ENCODE peak calls at places on chromosomes 1 and 21, in five cellular contexts. Y is tibial artery, F is brain microvascular endothelial cell, Z is transverse colon, A is stomach. M is an unnamed sample. For H3K36me3, the result is how much of the 10 kb centered on the place peaks cover.

GRCh38 chr1:178262101-178262500 is 168.2 kb downstream of the RASAL2 start:
- DNase-seq in Y (no peak), F (peak), Z (no peak), A (no peak), M (no peak)

GRCh38 chr1:111139234-111139955 is 498 bp downstream of the DRAM2 start:
- DNase-seq in Y (no peak), F (peak), Z (peak), A (peak), M (no peak)

GRCh38 chr1:12359734-12360133 is 129.9 kb downstream of the VPS13D start:
- DNase-seq in Y (no peak), F (no peak), Z (no peak), A (no peak), M (no peak)

GRCh38 chr1:1250828-1251284 is 4.3 kb upstream of the C1QTNF12 start:
- DNase-seq in Y (no peak), F (no peak), Z (no peak), A (no peak), M (peak)

GRCh38 chr1:183472488-183473285 is at the start of gene SMG7:
- DNase-seq in Y (peak), F (no peak), Z (peak), A (peak), M (peak)

GRCh38 chr1:224852901-224853568 is 76.4 kb upstream of the DNAH14 start:
- DNase-seq in Y (no peak), F (peak), Z (no peak), A (no peak), M (no peak)

GRCh38 chr21:32569261-32570230 is 15.8 kb downstream of the TCP10L start:
- DNase-seq in Y (peak), F (peak), Z (peak), A (peak), M (peak)

GRCh38 chr1:67803380-67804279 is 29.6 kb downstream of the GNG12 start:
- DNase-seq in Y (no peak), F (no peak), Z (no peak), A (no peak), M (no peak)

GRCh38 chr1:232635778-232636356 is 5.9 kb upstream of the SIPA1L2 start:
- DNase-seq in Y (no peak), F (no peak), Z (no peak), A (no peak), M (no peak)

GRCh38 chr1:112083487-112083886 is 94.0 kb upstream of the KCND3 start:
- DNase-seq in Y (no peak), F (peak), Z (no peak), A (no peak), M (no peak)

GRCh38 chr1:54556110-54556509 is 8.1 kb downstream of the ACOT11 start:
- DNase-seq in Y (no peak), F (no peak), Z (no peak), A (no peak), M (no peak)

GRCh38 chr21:29238967-29239289 is 59.8 kb upstream of the BACH1 start:
- DNase-seq in Y (no peak), F (peak), Z (no peak), A (no peak), M (no peak)

GRCh38 chr1:91916046-91916445 is 30.1 kb upstream of the TGFBR3 start:
- DNase-seq in Y (no peak), F (no peak), Z (no peak), A (no peak), M (no peak)

GRCh38 chr21:46057111-46057709 is 40.7 kb upstream of the COL6A2 start:
- DNase-seq in Y (no peak), F (no peak), Z (no peak), A (no peak), M (no peak)

GRCh38 chr1:44811714-44812151 is 3.4 kb downstream of the BTBD19 start:
- DNase-seq in Y (peak), F (peak), Z (no peak), A (no peak), M (peak)

GRCh38 chr1:54611621-54612020 is 11.7 kb downstream of the FAM151A start:
- DNase-seq in Y (no peak), F (no peak), Z (peak), A (no peak), M (no peak)

GRCh38 chr1:154697710-154698109 is 89.7 kb upstream of the ADAR start:
- DNase-seq in Y (no peak), F (no peak), Z (no peak), A (no peak), M (no peak)

GRCh38 chr1:31038360-31038759 is 27.2 kb downstream of the PUM1 start:
- DNase-seq in Y (no peak), F (peak), Z (no peak), A (no peak), M (no peak)

GRCh38 chr1:209589440-209589839 is 5.9 kb downstream of the CAMK1G start:
- DNase-seq in Y (no peak), F (no peak), Z (no peak), A (no peak), M (no peak)

GRCh38 chr1:160590488-160590887 is 11.2 kb upstream of the CD84 start:
- DNase-seq in Y (no peak), F (no peak), Z (no peak), A (no peak), M (no peak)

GRCh38 chr1:41848216-41848952 is 70.3 kb downstream of the HIVEP3 start:
- DNase-seq in Y (no peak), F (no peak), Z (no peak), A (no peak), M (no peak)

GRCh38 chr1:29966526-29967045 is 730.3 kb downstream of the PTPRU start:
- DNase-seq in Y (no peak), F (no peak), Z (no peak), A (peak), M (no peak)

GRCh38 chr1:200021537-200022238 is 5.8 kb upstream of the NR5A2 start:
- DNase-seq in Y (no peak), F (no peak), Z (no peak), A (no peak), M (no peak)

GRCh38 chr1:173648880-173649605 is 13.9 kb downstream of the TEX50 start:
- DNase-seq in Y (no peak), F (no peak), Z (no peak), A (no peak), M (no peak)

GRCh38 chr1:207958376-207959139 is 47.6 kb upstream of the CD34 start:
- DNase-seq in Y (no peak), F (no peak), Z (no peak), A (no peak), M (no peak)

GRCh38 chr1:240237305-240237721 is 145.6 kb downstream of the FMN2 start:
- DNase-seq in Y (no peak), F (peak), Z (no peak), A (no peak), M (peak)

GRCh38 chr1:2250721-2251281 is 22.7 kb downstream of the SKI start:
- DNase-seq in Y (no peak), F (no peak), Z (no peak), A (peak), M (no peak)

GRCh38 chr1:109650609-109651008 is 5.3 kb upstream of the GSTM4 start:
- DNase-seq in Y (no peak), F (no peak), Z (no peak), A (no peak), M (no peak)

GRCh38 chr1:193537266-193538003 is 351.0 kb upstream of the B3GALT2 start:
- DNase-seq in Y (no peak), F (no peak), Z (peak), A (no peak), M (no peak)

GRCh38 chr1:162381941-162382750 is 618 bp downstream of the C1orf226 start:
- DNase-seq in Y (peak), F (no peak), Z (peak), A (no peak), M (no peak)

GRCh38 chr1:220113136-220113695 is 19.3 kb downstream of the IARS2 start:
- DNase-seq in Y (no peak), F (peak), Z (no peak), A (no peak), M (peak)

GRCh38 chr1:218339267-218339831 is 5.8 kb upstream of the TGFB2 start:
- DNase-seq in Y (no peak), F (no peak), Z (no peak), A (no peak), M (no peak)

GRCh38 chr1:114154146-114154962 is 685 bp upstream of the SYT6 start:
- DNase-seq in Y (no peak), F (no peak), Z (no peak), A (no peak), M (peak)

GRCh38 chr1:42260376-42261078 is 74.5 kb downstream of the FOXJ3 start:
- DNase-seq in Y (no peak), F (no peak), Z (no peak), A (no peak), M (no peak)

GRCh38 chr1:53477626-53478025 is 18.4 kb downstream of the DMRTB1 start:
- DNase-seq in Y (peak), F (no peak), Z (no peak), A (no peak), M (no peak)

GRCh38 chr21:46100020-46100419 is 2.1 kb downstream of the COL6A2 start:
- DNase-seq in Y (peak), F (no peak), Z (no peak), A (peak), M (no peak)

GRCh38 chr1:153658400-153659174 is at the start of gene SNAPIN:
- DNase-seq in Y (peak), F (peak), Z (peak), A (peak), M (peak)
- TF ChIP-seq CTCF in Y (peak), F (peak), Z (no peak), A (peak), M (peak)

GRCh38 chr1:156626079-156626438 is 6.8 kb downstream of the HAPLN2 start:
- DNase-seq in Y (no peak), F (no peak), Z (no peak), A (no peak), M (no peak)
- H3K4me3 ChIP-seq in Y (peak), F (no peak), Z (no peak), A (no peak), M (no peak)

DNA sequence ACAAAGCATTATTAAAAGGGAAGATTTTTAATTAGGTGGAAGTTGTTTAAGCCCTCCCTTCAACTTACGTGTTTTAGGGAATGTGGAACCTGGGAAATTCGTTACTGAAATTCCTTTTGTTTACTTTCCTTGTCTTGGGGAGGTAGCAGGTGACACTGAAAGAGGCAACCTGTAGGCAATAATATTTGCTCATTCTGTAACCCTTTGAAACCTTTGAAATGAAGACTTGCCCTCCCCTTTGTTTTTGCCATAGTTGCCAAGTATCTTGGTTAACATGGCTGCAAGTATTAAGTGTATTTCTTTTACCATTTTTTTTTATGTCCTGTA is 1.7 kb downstream of the MRPS6 start:
- DNase-seq in Y (no peak), F (no peak), Z (no peak), A (no peak), M (no peak)
- H3K36me3 ChIP-seq in Y (under half), F (under half), Z (under half), A (under half), M (under half)

DNA sequence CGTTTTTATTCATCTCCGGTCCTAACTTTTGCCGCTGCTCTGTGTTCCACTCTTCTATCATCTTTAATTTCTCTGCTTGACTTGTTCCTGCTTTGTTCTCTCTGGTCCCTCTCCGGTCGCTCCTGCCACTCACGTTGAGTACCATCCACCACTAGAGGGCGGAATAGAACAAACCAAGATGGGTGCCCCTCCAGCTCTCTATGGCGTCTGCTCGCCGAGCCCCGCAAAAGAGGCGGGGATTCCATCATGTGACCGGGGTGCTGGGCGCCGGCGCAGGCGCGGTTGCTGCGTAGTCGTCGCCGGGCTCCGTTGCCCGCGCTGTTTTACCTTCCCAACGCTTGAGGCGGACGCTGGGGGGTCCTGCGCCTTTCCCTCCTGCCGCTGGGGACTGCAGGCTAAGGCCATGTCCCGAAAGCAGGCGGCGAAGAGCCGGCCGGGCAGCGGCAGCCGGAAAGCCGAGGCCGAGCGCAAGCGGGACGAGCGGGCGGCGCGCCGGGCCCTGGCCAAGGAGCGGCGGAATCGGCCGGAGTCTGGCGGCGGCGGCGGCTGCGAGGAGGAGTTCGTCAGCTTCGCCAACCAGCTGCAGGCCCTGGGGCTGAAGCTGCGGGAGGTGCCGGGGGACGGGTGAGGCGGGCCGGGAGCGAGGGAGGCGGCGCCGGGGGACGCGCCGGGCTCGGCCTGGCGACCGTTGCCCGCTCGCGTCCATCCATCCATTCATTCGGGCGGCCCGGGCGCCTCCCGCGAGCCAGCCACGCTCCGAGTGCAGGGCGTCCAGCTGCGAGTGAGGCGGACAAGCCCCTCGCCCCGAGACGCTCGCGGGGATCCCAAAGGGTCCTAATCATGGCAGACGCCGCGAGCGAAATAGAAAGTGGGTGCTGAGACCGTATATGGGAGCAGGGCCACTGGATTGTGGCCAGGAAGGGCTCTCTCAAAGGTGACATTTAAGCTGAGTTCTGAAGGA is at the start of gene OTUD3:
- DNase-seq in Y (peak), F (peak), Z (peak), A (peak), M (peak)
- TF ChIP-seq CTCF in Y (peak), F (peak), Z (peak), A (peak), M (peak)

DNA sequence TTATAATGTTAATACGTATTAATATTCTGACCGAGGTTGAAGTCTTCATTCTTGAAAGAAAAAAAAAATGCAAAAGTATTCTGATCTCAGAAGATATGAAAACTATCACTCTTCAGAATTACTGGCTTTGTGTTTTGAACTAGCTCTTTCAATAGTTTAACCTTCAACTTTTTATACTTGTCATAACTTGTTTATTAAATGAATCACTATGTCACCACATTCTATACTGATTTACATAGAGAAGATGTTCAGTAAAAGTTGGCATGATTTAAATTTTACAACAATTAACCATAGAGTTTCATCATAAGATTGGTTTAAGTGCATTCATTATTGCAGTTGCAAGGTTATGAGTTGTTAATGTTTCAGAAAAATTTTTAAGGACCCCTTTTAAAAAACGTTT is 57.3 kb downstream of the HS2ST1 start:
- DNase-seq in Y (no peak), F (no peak), Z (no peak), A (no peak), M (no peak)
- H3K4me3 ChIP-seq in Y (no peak), F (no peak), Z (no peak), A (no peak), M (no peak)

GRCh38 chr1:19073311-19074186 is 117.1 kb upstream of the IFFO2 start:
- DNase-seq in Y (peak), F (no peak), Z (no peak), A (peak), M (no peak)
- H3K36me3 ChIP-seq in Y (under half), F (half or more), Z (under half), A (half or more), M (under half)

DNA sequence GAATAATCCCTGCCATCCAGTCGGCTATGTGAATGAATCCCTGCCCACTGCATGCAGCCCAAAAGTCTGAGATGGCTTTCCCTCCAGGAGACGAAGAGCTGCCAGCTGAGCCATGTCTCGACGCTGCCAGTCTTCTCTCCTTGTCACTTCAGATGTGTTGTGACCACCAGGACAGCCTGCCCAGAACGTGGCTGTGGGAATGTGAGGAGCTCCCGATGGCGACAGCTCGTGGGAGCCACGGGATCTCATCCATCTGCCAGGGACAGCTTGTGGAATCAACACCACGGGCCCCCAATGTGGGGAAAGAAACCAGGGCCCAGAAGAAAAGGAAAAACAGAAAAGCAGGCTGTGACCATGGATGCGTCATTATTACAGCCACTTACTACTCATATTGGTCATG is 67.2 kb downstream of the NFASC start:
- DNase-seq in Y (no peak), F (no peak), Z (no peak), A (no peak), M (no peak)
- TF ChIP-seq CTCF in Y (no peak), F (no peak), Z (no peak), A (no peak), M (no peak)

DNA sequence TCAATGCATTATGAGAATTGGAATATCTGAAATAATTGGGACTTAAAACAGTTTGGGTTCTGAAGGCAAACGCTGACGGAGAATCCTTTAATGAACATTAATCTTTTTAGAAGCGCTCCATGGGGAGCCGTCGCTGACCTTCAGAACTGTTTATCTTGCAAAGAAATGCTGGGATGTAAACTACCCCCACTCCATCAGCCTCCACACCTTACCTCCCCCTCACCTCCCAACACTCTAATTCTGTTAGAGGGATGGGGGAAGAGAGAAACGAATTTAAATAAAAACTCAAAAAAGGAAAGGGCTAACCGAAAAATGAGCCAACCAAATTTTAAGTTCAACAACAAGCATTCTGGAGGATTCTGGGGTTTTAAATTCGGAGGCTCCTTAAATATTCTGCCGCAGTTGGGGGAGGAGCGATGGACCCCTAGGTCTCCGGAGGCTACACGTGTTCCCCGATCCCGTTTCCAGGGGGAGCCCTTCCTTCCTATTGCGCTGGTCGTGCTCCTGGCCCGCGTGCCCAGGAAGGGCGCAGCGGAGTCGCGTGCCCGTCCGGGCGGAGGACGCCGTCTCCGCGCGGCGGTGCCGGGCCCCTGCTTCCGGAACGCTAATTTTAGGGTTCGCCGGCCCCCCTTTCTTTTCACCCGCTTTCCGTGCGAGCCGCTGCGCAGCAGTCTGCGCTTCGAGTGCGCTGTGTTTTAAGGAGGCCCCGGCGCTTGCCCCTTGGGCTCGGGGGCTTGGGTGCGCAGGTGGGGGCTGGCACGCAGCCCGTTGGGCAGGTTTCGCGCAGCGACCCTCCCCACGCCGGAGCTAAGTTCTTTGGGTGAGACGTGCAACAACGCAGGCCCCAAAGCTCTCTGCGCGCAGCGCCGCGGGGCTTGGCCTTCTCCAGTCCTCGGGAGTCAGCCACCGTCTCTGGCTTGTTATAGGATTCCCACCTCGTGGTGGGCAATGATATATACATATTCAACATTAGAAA is 43.8 kb upstream of the DNAJC6 start:
- DNase-seq in Y (peak), F (peak), Z (peak), A (peak), M (peak)
- H3K4me3 ChIP-seq in Y (peak), F (peak), Z (peak), A (peak), M (peak)